ENCODE peak calls at places on chromosomes 2 and 18, in four cellular contexts. One of them, this sample, is unnamed.

GRCh38 chr2:39530423-39530866 is 93.4 kb upstream of the MAP4K3 start:
- DNase-seq in gastrocnemius medialis: no peak
- DNase-seq in NCI-H1105: no peak
- DNase-seq in uterus: no peak
- DNase-seq in this sample: no peak

GRCh38 chr2:53633441-53633840 is 134.2 kb upstream of the CHAC2 start:
- DNase-seq in uterus: no peak
- DNase-seq in gastrocnemius medialis: no peak
- DNase-seq in NCI-H1105: no peak
- DNase-seq in this sample: no peak

GRCh38 chr2:149994057-149994728 is 406.6 kb upstream of the MMADHC start:
- DNase-seq in NCI-H1105: peak
- DNase-seq in uterus: no peak
- DNase-seq in gastrocnemius medialis: no peak
- DNase-seq in this sample: no peak

GRCh38 chr2:242053921-242054320 is 184.4 kb downstream of the RTP5 start:
- DNase-seq in NCI-H1105: no peak
- DNase-seq in gastrocnemius medialis: no peak
- DNase-seq in uterus: no peak
- DNase-seq in this sample: no peak

GRCh38 chr2:97749611-97750010 is 36.2 kb downstream of the ZAP70 start:
- DNase-seq in NCI-H1105: no peak
- DNase-seq in gastrocnemius medialis: no peak
- DNase-seq in uterus: no peak
- DNase-seq in this sample: no peak

GRCh38 chr2:231617059-231617926 is 24.6 kb downstream of the TEX44 start:
- DNase-seq in gastrocnemius medialis: no peak
- DNase-seq in NCI-H1105: no peak
- DNase-seq in uterus: no peak
- DNase-seq in this sample: no peak

GRCh38 chr2:118913131-118913804 is 28.7 kb upstream of the MARCO start:
- DNase-seq in NCI-H1105: no peak
- DNase-seq in gastrocnemius medialis: no peak
- DNase-seq in uterus: no peak
- DNase-seq in this sample: no peak

GRCh38 chr2:239429473-239430350 is 28.9 kb upstream of the HDAC4 start:
- DNase-seq in uterus: no peak
- DNase-seq in NCI-H1105: no peak
- DNase-seq in gastrocnemius medialis: no peak
- DNase-seq in this sample: no peak

GRCh38 chr2:239935789-239936758 is 89.1 kb downstream of the NDUFA10 start:
- DNase-seq in uterus: no peak
- DNase-seq in NCI-H1105: no peak
- DNase-seq in gastrocnemius medialis: peak
- DNase-seq in this sample: no peak

GRCh38 chr18:52897611-52898010 is 557.6 kb downstream of the DCC start:
- DNase-seq in NCI-H1105: no peak
- DNase-seq in uterus: no peak
- DNase-seq in gastrocnemius medialis: no peak
- DNase-seq in this sample: no peak

GRCh38 chr2:237519506-237520245 is 32.6 kb downstream of the MLPH start:
- DNase-seq in gastrocnemius medialis: no peak
- DNase-seq in NCI-H1105: no peak
- DNase-seq in uterus: no peak
- DNase-seq in this sample: no peak

GRCh38 chr18:80246656-80247402 is 485 bp downstream of the PARD6G start:
- DNase-seq in gastrocnemius medialis: no peak
- DNase-seq in uterus: peak
- DNase-seq in NCI-H1105: no peak
- DNase-seq in this sample: peak

This sample was measured in NCI-H1092.